ENCODE peak calls at places on chromosomes 2 and 18, in ten cellular contexts. T, R, I, D, B, X, Y, G, N and E are unnamed samples.

GRCh38 chr18:35110554-35111058 is 69.4 kb downstream of the MAPRE2 start:
- DNase-seq in T (no peak), R (no peak), I (peak; percentile 90), D (no peak), B (no peak), X (no peak), Y (no peak), G (no peak), N (no peak), E (no peak)

GRCh38 chr2:111632661-111633060 is 251.3 kb downstream of the ANAPC1 start:
- DNase-seq in T (no peak), R (no peak), I (no peak), D (no peak), B (no peak), X (no peak), Y (no peak), G (no peak), N (no peak), E (no peak)

GRCh38 chr18:48736861-48737260 is 198.0 kb downstream of the CTIF start:
- DNase-seq in T (no peak), R (no peak), I (no peak), D (no peak), B (no peak), X (no peak), Y (no peak), G (no peak), N (no peak), E (no peak)

GRCh38 chr2:77397763-77398162 is 124.4 kb downstream of the LRRTM4 start:
- DNase-seq in T (no peak), R (no peak), I (no peak), D (no peak), B (no peak), X (no peak), Y (no peak), G (no peak), N (peak; percentile 32), E (no peak)

GRCh38 chr2:201932511-201932910 is 101.1 kb upstream of the FZD7 start:
- DNase-seq in T (no peak), R (no peak), I (no peak), D (no peak), B (no peak), X (no peak), Y (no peak), G (no peak), N (no peak), E (no peak)

GRCh38 chr2:135337066-135337465 is 194.0 kb downstream of the ZRANB3 start:
- DNase-seq in T (no peak), R (no peak), I (no peak), D (no peak), B (no peak), X (no peak), Y (no peak), G (no peak), N (peak; percentile 14), E (no peak)

GRCh38 chr2:76461431-76461830 is 750.7 kb upstream of the GCFC2 start:
- DNase-seq in T (no peak), R (no peak), I (no peak), D (no peak), B (no peak), X (no peak), Y (no peak), G (no peak), N (no peak), E (no peak)

GRCh38 chr18:79749251-79750191 is 48.2 kb upstream of the KCNG2 start:
- DNase-seq in T (no peak), R (peak; percentile 24), I (no peak), D (no peak), B (peak; percentile 31), X (no peak), Y (no peak), G (no peak), N (no peak), E (no peak)

GRCh38 chr18:58241877-58242276 is 197.9 kb downstream of the NEDD4L start:
- DNase-seq in T (no peak), R (peak; percentile 46), I (no peak), D (no peak), B (no peak), X (no peak), Y (no peak), G (no peak), N (peak; percentile 22), E (no peak)

GRCh38 chr2:73938761-73939352 is 12.2 kb downstream of the DGUOK start:
- DNase-seq in T (no peak), R (no peak), I (no peak), D (no peak), B (no peak), X (no peak), Y (no peak), G (no peak), N (peak; percentile 51), E (no peak)

GRCh38 chr2:135162377-135162776 is 110.3 kb downstream of the RAB3GAP1 start:
- DNase-seq in T (no peak), R (no peak), I (no peak), D (no peak), B (no peak), X (no peak), Y (no peak), G (no peak), N (peak; percentile 82), E (no peak)

GRCh38 chr2:176774768-176775453 is 437.7 kb upstream of the HNRNPA3 start:
- DNase-seq in T (no peak), R (no peak), I (no peak), D (no peak), B (no peak), X (no peak), Y (no peak), G (no peak), N (no peak), E (no peak)

GRCh38 chr2:164739966-164740365 is 101.7 kb downstream of the COBLL1 start:
- DNase-seq in T (no peak), R (no peak), I (no peak), D (no peak), B (no peak), X (no peak), Y (no peak), G (no peak), N (peak; percentile 67), E (no peak)

DNA sequence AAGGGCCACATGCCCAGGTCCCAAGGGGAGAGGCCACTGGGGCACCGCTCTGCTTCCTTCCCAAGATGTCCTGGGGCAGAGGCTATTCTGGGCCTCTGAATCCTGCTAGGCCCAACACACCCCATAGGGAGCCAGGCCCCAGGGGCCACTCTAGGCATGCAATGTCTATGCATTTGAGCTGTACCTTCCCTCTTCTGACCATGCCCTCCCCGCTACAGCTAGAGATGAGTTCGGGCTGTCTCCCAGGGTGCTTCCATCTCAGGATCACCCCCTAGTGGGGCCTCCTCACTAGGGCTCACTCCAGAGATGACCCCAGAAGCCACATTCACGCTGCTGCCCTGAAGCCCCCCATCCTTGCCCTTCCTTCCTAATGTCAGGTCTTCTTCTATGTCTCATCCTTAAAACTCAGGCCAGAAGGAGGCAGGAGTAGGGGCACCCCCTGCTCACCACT is 54.4 kb downstream of the TNS1 start:
- DNase-seq in T (no peak), R (no peak), I (no peak), D (no peak), B (no peak), X (no peak), Y (no peak), G (no peak), N (no peak), E (no peak)
- TF ChIP-seq CTCF in T (no peak), R (no peak), I (no peak), D (no peak), B (no peak), X (no peak), Y (no peak), G (no peak), N (no peak), E (no peak)

DNA sequence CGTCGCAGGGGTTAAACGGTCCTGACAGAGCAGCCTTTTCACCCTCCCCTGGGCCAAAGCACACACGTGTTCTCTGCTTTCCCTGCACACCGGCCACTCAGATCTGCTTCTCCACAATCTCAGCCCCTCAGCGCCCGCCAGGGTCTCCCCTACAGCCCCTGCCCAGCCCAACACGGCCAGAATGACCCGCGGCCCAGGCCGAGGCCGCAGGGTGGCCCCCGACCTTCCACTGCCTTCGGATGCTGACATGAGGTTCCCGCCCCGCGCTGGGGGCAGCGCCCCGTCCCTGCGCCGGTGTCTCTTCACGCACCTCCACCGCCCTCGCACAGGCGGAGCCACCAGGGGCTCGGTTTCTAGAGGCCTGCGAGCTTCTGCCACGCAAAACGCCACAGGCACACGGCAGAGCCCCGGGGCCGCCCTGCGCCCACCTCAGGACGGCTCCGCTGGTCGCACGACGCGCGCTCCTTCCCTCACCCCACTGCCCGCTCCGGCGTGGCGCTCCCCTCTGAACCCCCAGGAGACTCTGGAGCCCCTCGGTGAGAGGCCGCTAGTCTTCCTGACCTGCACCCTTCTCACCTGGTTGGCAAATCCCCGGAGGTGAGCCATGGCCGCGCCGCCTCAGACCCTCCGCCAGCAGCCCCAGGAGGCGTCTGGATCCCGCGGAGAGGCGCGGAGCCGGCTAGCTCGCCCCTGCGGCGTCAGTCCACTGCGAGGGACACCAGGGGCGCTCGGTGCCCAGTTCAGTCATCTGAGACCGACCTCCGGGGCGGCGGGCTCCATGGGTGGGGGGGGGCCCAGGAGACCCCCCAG is 749 bp downstream of the STK25 start:
- DNase-seq in T (no peak), R (peak; percentile 48), I (peak; percentile 57), D (peak; percentile 47), B (no peak), X (no peak), Y (peak; percentile 81), G (peak; percentile 31), N (peak; percentile 45), E (peak; percentile 67)
- TF ChIP-seq CTCF in T (no peak), R (peak; percentile 24), I (peak; percentile 22), D (no peak), B (no peak), X (no peak), Y (no peak), G (peak; percentile 40), N (no peak), E (peak; percentile 32)

DNA sequence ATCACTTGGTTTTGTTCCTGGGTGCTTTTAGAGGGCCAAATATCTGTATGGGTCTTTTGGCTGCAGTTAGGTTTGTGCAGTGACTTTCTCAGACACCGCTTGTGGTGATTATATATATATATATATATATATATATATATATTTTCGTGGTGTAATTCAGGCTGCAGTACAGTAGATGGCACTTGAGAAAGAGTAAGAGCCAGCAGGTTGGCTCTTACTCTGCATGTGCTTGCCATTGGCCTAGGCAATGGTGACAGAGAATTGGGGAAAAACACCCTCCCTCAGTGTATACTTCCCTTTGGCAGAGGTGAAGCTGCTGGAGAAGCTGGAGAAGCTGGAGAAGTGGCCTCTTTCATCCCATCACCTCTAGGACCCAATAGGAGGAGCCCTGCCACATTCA is 22.2 kb upstream of the MYL1 start:
- DNase-seq in T (no peak), R (no peak), I (no peak), D (no peak), B (no peak), X (no peak), Y (no peak), G (no peak), N (no peak), E (no peak)
- TF ChIP-seq CTCF in T (no peak), R (no peak), I (no peak), D (no peak), B (no peak), X (no peak), Y (no peak), G (no peak), N (no peak), E (no peak)

DNA sequence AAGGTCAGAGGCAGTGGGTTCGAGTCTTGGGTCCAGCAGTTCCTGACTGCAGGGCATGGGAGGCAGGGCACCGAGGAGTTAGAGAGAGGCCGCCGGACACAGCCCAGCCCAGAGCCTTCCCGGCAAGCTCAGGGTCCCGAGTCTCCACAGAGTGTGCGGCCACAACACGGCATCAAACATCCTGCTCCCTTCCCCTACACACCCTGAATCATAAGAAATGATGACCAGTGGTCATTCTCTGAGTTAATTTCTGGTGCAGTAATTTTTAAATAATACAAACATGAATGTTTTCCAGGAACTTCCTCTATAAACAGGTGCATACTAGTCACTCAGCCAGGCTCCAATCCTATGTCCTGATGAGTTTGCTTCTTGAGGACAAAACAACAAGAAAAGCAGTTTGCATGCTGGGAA is 118.0 kb downstream of the PXDN start:
- DNase-seq in T (no peak), R (peak; percentile 23), I (no peak), D (peak; percentile 15), B (peak; percentile 32), X (no peak), Y (no peak), G (no peak), N (peak; percentile 55), E (no peak)
- TF ChIP-seq CTCF in T (no peak), R (no peak), I (no peak), D (no peak), B (no peak), X (no peak), Y (no peak), G (no peak), N (no peak), E (no peak)